ENCODE peak calls at places on chromosomes 3 and 15, in eight cellular contexts. D is LoVo, Y is HuH-7, C is NCI-H774, I is fibroblast of mammary gland, Z is dorsolateral prefrontal cortex, V is mammary epithelial cell, N is ureter. R is an unnamed sample.

GRCh38 chr15:26882616-26883365 is 15.9 kb downstream of the GABRA5 start:
- DNase-seq in D (no peak), Y (no peak), C (no peak), I (no peak), Z (no peak), V (no peak), N (no peak), R (no peak)

GRCh38 chr3:67791620-67792019 is 137.2 kb upstream of the SUCLG2 start:
- DNase-seq in D (no peak), Y (no peak), C (no peak), I (no peak), Z (no peak), V (no peak), N (no peak), R (no peak)

GRCh38 chr3:186264608-186265400 is 97.2 kb downstream of the DGKG start:
- DNase-seq in D (no peak), Y (no peak), C (no peak), I (no peak), Z (no peak), V (no peak), N (no peak), R (no peak)

GRCh38 chr15:37253877-37254276 is 153.5 kb upstream of the MEIS2 start:
- DNase-seq in D (no peak), Y (no peak), C (no peak), I (no peak), Z (no peak), V (no peak), N (no peak), R (no peak)

GRCh38 chr15:82108489-82109078 is 62.8 kb upstream of the MEX3B start:
- DNase-seq in D (peak; percentile 47), Y (peak; percentile 83), C (no peak), I (peak; percentile 35), Z (no peak), V (peak; percentile 57), N (peak; percentile 77), R (peak; percentile 89)

GRCh38 chr15:58932791-58933310 is 628 bp downstream of the SLTM start:
- DNase-seq in D (no peak), Y (no peak), C (no peak), I (no peak), Z (no peak), V (no peak), N (no peak), R (no peak)

GRCh38 chr3:26259166-26259565 is 363.4 kb upstream of the LRRC3B start:
- DNase-seq in D (no peak), Y (no peak), C (no peak), I (no peak), Z (no peak), V (no peak), N (no peak), R (no peak)

GRCh38 chr15:32825219-32825618 is 107.4 kb downstream of the GREM1 start:
- DNase-seq in D (no peak), Y (no peak), C (no peak), I (no peak), Z (no peak), V (no peak), N (no peak), R (no peak)

GRCh38 chr3:184636774-184637316 is 75.0 kb downstream of the MAGEF1 start:
- DNase-seq in D (no peak), Y (no peak), C (no peak), I (peak; percentile 44), Z (no peak), V (peak; percentile 87), N (no peak), R (no peak)

GRCh38 chr15:68417897-68418296 is 14.1 kb downstream of the ITGA11 start:
- DNase-seq in D (no peak), Y (no peak), C (no peak), I (no peak), Z (no peak), V (no peak), N (no peak), R (no peak)

GRCh38 chr3:12706504-12707253 is 42.8 kb upstream of the RAF1 start:
- DNase-seq in D (peak; percentile 79), Y (peak; percentile 90), C (no peak), I (peak; percentile 79), Z (peak; percentile 37), V (peak; percentile 77), N (peak; percentile 59), R (peak; percentile 70)

GRCh38 chr15:28181386-28181785 is 82.3 kb upstream of the OCA2 start:
- DNase-seq in D (no peak), Y (no peak), C (no peak), I (no peak), Z (no peak), V (no peak), N (no peak), R (no peak)

GRCh38 chr3:111768571-111769100 is 90.4 kb upstream of the PHLDB2 start:
- DNase-seq in D (peak; percentile 13), Y (no peak), C (no peak), I (peak; percentile 98), Z (no peak), V (peak; percentile 99), N (no peak), R (no peak)

GRCh38 chr15:99719096-99719541 is 14.1 kb downstream of the LYSMD4 start:
- DNase-seq in D (no peak), Y (no peak), C (no peak), I (peak; percentile 85), Z (no peak), V (peak; percentile 73), N (no peak), R (no peak)

GRCh38 chr3:128278761-128279593 is 125.7 kb downstream of the EEFSEC start:
- DNase-seq in D (no peak), Y (no peak), C (no peak), I (peak; percentile 93), Z (peak; percentile 61), V (no peak), N (peak; percentile 76), R (peak; percentile 22)

GRCh38 chr15:92393287-92393993 is at the start of gene ST8SIA2:
- DNase-seq in D (no peak), Y (no peak), C (no peak), I (peak; percentile 3), Z (no peak), V (peak; percentile 48), N (no peak), R (peak; percentile 59)

GRCh38 chr15:89132611-89133242 is 44.5 kb downstream of the ABHD2 start:
- DNase-seq in D (no peak), Y (no peak), C (no peak), I (no peak), Z (no peak), V (no peak), N (no peak), R (no peak)

GRCh38 chr3:152268501-152269422 is at the start of gene MBNL1:
- DNase-seq in D (peak; percentile 79), Y (peak; percentile 57), C (peak; percentile 89), I (peak; percentile 71), Z (peak; percentile 77), V (peak; percentile 78), N (peak; percentile 81), R (peak; percentile 76)

GRCh38 chr3:129439381-129439816 is 349 bp downstream of the MBD4 start:
- DNase-seq in D (peak; percentile 13), Y (no peak), C (peak; percentile 27), I (no peak), Z (no peak), V (peak; percentile 30), N (no peak), R (no peak)

GRCh38 chr3:42090973-42091731 is at the start of gene TRAK1:
- DNase-seq in D (no peak), Y (no peak), C (no peak), I (peak; percentile 62), Z (no peak), V (peak; percentile 95), N (peak; percentile 56), R (no peak)

GRCh38 chr15:25684521-25685215 is 178.5 kb downstream of the ATP10A start:
- DNase-seq in D (no peak), Y (no peak), C (no peak), I (peak; percentile 91), Z (peak; percentile 67), V (no peak), N (no peak), R (no peak)

GRCh38 chr3:53183514-53183913 is 22.5 kb downstream of the PRKCD start:
- DNase-seq in D (no peak), Y (no peak), C (no peak), I (no peak), Z (no peak), V (no peak), N (no peak), R (no peak)

GRCh38 chr3:49699281-49699723 is 9.9 kb downstream of the RNF123 start:
- DNase-seq in D (no peak), Y (no peak), C (no peak), I (no peak), Z (no peak), V (no peak), N (no peak), R (no peak)

GRCh38 chr15:99986297-99987118 is 253.3 kb upstream of the LYSMD4 start:
- DNase-seq in D (no peak), Y (no peak), C (no peak), I (no peak), Z (no peak), V (no peak), N (no peak), R (no peak)

GRCh38 chr15:41546846-41547786 is 3.1 kb upstream of the RPAP1 start:
- DNase-seq in D (peak; percentile 75), Y (no peak), C (no peak), I (peak; percentile 74), Z (no peak), V (peak; percentile 47), N (no peak), R (no peak)

GRCh38 chr15:87638554-87639083 is 617.9 kb downstream of the NTRK3 start:
- DNase-seq in D (no peak), Y (no peak), C (no peak), I (no peak), Z (no peak), V (no peak), N (no peak), R (no peak)

GRCh38 chr15:43285609-43286037 is 18.9 kb upstream of the TGM5 start:
- DNase-seq in D (peak; percentile 80), Y (peak; percentile 30), C (peak; percentile 66), I (peak; percentile 72), Z (no peak), V (peak; percentile 46), N (peak; percentile 57), R (peak; percentile 62)

GRCh38 chr3:123584284-123584987 is 417 bp downstream of the HACD2 start:
- DNase-seq in D (no peak), Y (peak; percentile 45), C (no peak), I (peak; percentile 19), Z (peak; percentile 60), V (peak; percentile 32), N (peak; percentile 61), R (peak; percentile 53)

GRCh38 chr3:157282261-157283191 is 122.6 kb upstream of the CCNL1 start:
- DNase-seq in D (no peak), Y (no peak), C (no peak), I (peak; percentile 99), Z (no peak), V (peak; percentile 55), N (no peak), R (no peak)

GRCh38 chr15:101448336-101448735 is 41.2 kb downstream of the PCSK6 start:
- DNase-seq in D (no peak), Y (no peak), C (no peak), I (no peak), Z (no peak), V (no peak), N (no peak), R (no peak)

GRCh38 chr3:161567962-161568361 is 71.4 kb downstream of the OTOL1 start:
- DNase-seq in D (no peak), Y (no peak), C (no peak), I (peak; percentile 95), Z (no peak), V (no peak), N (no peak), R (no peak)

GRCh38 chr15:80949756-80950155 is 39.9 kb downstream of the MESD start:
- DNase-seq in D (no peak), Y (no peak), C (no peak), I (no peak), Z (no peak), V (no peak), N (no peak), R (no peak)

GRCh38 chr3:154970796-154971195 is 109.3 kb upstream of the MME start:
- DNase-seq in D (no peak), Y (no peak), C (no peak), I (peak; percentile 98), Z (no peak), V (peak; percentile 79), N (no peak), R (no peak)

GRCh38 chr15:101398247-101398646 is 91.3 kb downstream of the PCSK6 start:
- DNase-seq in D (no peak), Y (no peak), C (no peak), I (no peak), Z (no peak), V (no peak), N (peak; percentile 63), R (no peak)